ENCODE peak calls at places on chromosomes 3 and 15, in four cellular contexts. U, F, E and I are unnamed samples.

GRCh38 chr3:138786788-138787276 is 47.9 kb downstream of the PIK3CB start:
- DNase-seq in F (peak; percentile 71), U (no peak), E (peak; percentile 64), I (no peak)

GRCh38 chr3:128488636-128488994 is 4.4 kb downstream of the GATA2 start:
- DNase-seq in E (peak; percentile 37), F (no peak), U (no peak), I (no peak)

GRCh38 chr3:130974201-130974600 is 52.4 kb downstream of the ASTE1 start:
- DNase-seq in F (no peak), U (no peak), E (no peak), I (no peak)

GRCh38 chr15:32029862-32030781 is at the start of gene CHRNA7:
- DNase-seq in F (peak; percentile 15), U (peak; percentile 88), E (peak; percentile 42), I (no peak)

GRCh38 chr3:104856743-104857142 is 510.0 kb upstream of the ALCAM start:
- DNase-seq in F (no peak), U (no peak), E (no peak), I (no peak)

GRCh38 chr3:152835311-152836102 is 576 bp downstream of the P2RY1 start:
- DNase-seq in U (peak; percentile 79), E (peak; percentile 68), F (peak; percentile 52), I (no peak)

GRCh38 chr15:38217788-38218609 is 34.6 kb upstream of the SPRED1 start:
- DNase-seq in U (no peak), F (peak; percentile 88), E (peak; percentile 75), I (no peak)

GRCh38 chr15:25691544-25692430 is 171.3 kb downstream of the ATP10A start:
- DNase-seq in E (no peak), F (no peak), U (peak; percentile 26), I (no peak)

GRCh38 chr15:90716317-90716975 is 700 bp upstream of the BLM start:
- DNase-seq in F (no peak), E (peak; percentile 23), U (no peak), I (no peak)

GRCh38 chr15:26772588-26773484 is at the start of gene GABRB3:
- DNase-seq in F (no peak), E (peak; percentile 17), U (peak; percentile 59), I (no peak)

GRCh38 chr15:63246691-63247464 is 30.5 kb upstream of the APH1B start:
- DNase-seq in E (peak; percentile 57), U (peak; percentile 55), F (peak; percentile 83), I (no peak)

GRCh38 chr3:129421988-129422745 is 6.3 kb downstream of the EFCAB12 start:
- DNase-seq in U (no peak), E (no peak), F (no peak), I (no peak)

GRCh38 chr3:114841515-114841914 is 305.6 kb downstream of the ZBTB20 start:
- DNase-seq in E (peak; percentile 20), F (peak; percentile 80), U (no peak), I (no peak)

GRCh38 chr3:81666502-81667121 is 94.8 kb downstream of the GBE1 start:
- DNase-seq in U (no peak), F (no peak), E (peak; percentile 17), I (no peak)

GRCh38 chr3:112170046-112170445 is 37.0 kb upstream of the GCSAM start:
- DNase-seq in U (no peak), F (no peak), E (no peak), I (no peak)

GRCh38 chr15:45132844-45133560 is 3.2 kb downstream of the DUOX1 start:
- DNase-seq in E (no peak), U (no peak), F (peak; percentile 32), I (no peak)

GRCh38 chr3:29537889-29538609 is 257.2 kb downstream of the RBMS3 start:
- DNase-seq in U (no peak), E (no peak), F (no peak), I (no peak)

GRCh38 chr15:81002254-81003022 is 1.7 kb downstream of the TLNRD1 start:
- DNase-seq in F (no peak), U (no peak), E (peak; percentile 22), I (no peak)

GRCh38 chr3:126557415-126557745 is 1.4 kb downstream of the C3orf22 start:
- DNase-seq in U (no peak), E (no peak), F (no peak), I (peak; percentile 2)

GRCh38 chr3:133256787-133257483 is 142.9 kb upstream of the BFSP2 start:
- DNase-seq in U (no peak), E (peak; percentile 23), F (peak; percentile 43), I (no peak)

GRCh38 chr15:89361451-89362202 is 27.0 kb upstream of the POLG start:
- DNase-seq in F (peak; percentile 53), U (peak; percentile 89), E (peak; percentile 55), I (peak; percentile 52)

GRCh38 chr15:33730815-33731214 is 237.5 kb upstream of the CHRM5 start:
- DNase-seq in E (no peak), F (no peak), U (no peak), I (no peak)
- H3K4me2 ChIP-seq in E (no peak overlapping the region), F (no peak overlapping the region), U (no peak overlapping the region), I (no peak overlapping the region)

GRCh38 chr3:15428539-15428938 is 1.1 kb downstream of the EAF1 start:
- DNase-seq in F (peak; percentile 90), U (peak; percentile 19), E (peak; percentile 79), I (no peak)

GRCh38 chr3:15427981-15428380 is 583 bp downstream of the EAF1 start:
- DNase-seq in F (no peak), U (peak; percentile 51), E (no peak), I (peak; percentile 19)

GRCh38 chr3:15426579-15427118 is 695 bp downstream of the METTL6 start:
- DNase-seq in F (no peak), U (no peak), E (no peak), I (no peak)

GRCh38 chr3:15429080-15429479 is 1.7 kb downstream of the EAF1 start:
- DNase-seq in F (no peak), U (no peak), E (no peak), I (no peak)

GRCh38 chr3:15427182-15427880 is at the start of the genes EAF1 and METTL6:
- DNase-seq in U (peak; percentile 90), E (peak; percentile 79), F (peak; percentile 73), I (peak; percentile 88)
- TF ChIP-seq CTCF in U (no peak), E (peak; percentile 15), F (peak; percentile 4), I (peak; percentile 30)

GRCh38 chr3:42685891-42686820 is 819 bp downstream of the KLHL40 start:
- DNase-seq in U (no peak), E (peak; percentile 17), F (no peak), I (no peak)
- H3K27me3 ChIP-seq in U (no peaks in the 10 kb centered on the region), E (peaks cover 17% of the 10 kb centered on the region), F (peaks cover 8% of the 10 kb centered on the region), I (no peaks in the 10 kb centered on the region)

GRCh38 chr3:46440531-46441294 is 24.0 kb downstream of the LTF start:
- DNase-seq in F (no peak), U (no peak), E (peak; percentile 10), I (peak; percentile 80)
- H3K4me2 ChIP-seq in F (no peak overlapping the region), U (no peak overlapping the region), E (no peak overlapping the region), I (peak overlapping the region; percentile 3)

GRCh38 chr15:60592386-60593339 is 113.7 kb upstream of the ICE2 start:
- DNase-seq in U (peak; percentile 92), F (peak; percentile 82), E (peak; percentile 48), I (peak; percentile 61)
- TF ChIP-seq CTCF in U (peak; percentile 24), F (no peak), E (no peak), I (no peak)

DNA sequence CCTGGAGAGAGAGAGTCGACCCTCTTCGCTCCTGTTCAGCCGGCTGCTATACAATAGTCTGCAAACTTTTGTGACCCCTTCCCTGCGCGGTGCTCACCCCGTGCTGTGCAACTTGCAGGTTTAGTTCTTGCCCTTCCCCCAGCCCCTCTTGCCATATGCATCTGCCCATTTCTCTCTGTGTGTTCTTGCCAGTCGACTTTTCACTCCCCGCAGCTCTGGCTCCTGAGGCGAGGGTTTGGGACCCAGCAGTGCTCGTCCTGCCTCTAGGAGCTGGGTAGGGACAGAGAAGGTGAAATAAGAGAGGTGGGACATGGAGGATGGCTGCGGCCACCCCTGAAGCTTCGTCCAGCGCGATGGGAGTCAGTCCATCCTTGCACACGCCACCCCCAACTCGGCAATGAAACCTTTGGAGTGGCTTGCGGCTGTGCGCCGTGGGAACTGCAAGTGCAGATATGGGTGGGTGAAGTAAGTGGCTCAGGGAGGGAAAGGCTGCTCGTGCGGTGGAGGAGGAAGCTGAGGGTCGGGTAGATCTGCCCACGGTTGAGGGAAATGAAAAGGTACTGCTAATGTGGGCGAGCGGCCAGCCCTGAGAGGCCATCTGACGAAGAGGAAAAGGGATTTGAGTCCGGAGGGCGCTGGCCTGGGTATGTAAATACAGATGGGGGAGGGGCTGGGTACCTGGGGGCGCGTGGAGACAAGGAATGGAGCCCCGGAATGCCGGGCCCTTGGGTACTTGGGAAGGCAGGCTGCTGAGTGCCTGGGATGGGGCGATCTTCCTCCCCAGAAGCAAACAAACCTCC is 1.0 kb downstream of the LRRC3B start:
- DNase-seq in E (no peak), U (peak; percentile 16), F (no peak), I (no peak)
- H3K27me3 ChIP-seq in E (no peaks in the 10 kb centered on the region), U (peaks cover 54% of the 10 kb centered on the region), F (peaks cover 24% of the 10 kb centered on the region), I (no peaks in the 10 kb centered on the region)

GRCh38 chr3:46406440-46406785 is 453 bp downstream of the CCR5AS start:
- DNase-seq in E (no peak), U (no peak), F (no peak), I (no peak)
- H3K4me2 ChIP-seq in E (no peak overlapping the region), U (no peak overlapping the region), F (no peak overlapping the region), I (no peak overlapping the region)